ENCODE peak calls at places on chromosomes 13 and 19, in nine cellular contexts. D is lower lobe of right lung; N is activated CD8-positive, alpha-beta T cell treated with anti-CD3 and anti-CD28 coated beads for 36 hours; F is activated CD8-positive, alpha-beta memory T cell treated with anti-CD3 and anti-CD28 coated beads, Interleukin-2, amount 10 ng/mL, durations not matched to agents 7 days and 5 days; H is heart right ventricle; T is left cardiac atrium; Q is B cell; P is left colon; I is heart left ventricle. B is an unnamed sample.

GRCh38 chr19:13121551-13122274 is 3.6 kb downstream of the NACC1 start:
- ATAC-seq in F (no peak), T (no peak), P (no peak), N (no peak), Q (no peak), I (no peak), D (no peak), H (no peak), B (no peak)

GRCh38 chr13:42812311-42812710 is 30.9 kb downstream of the FAM216B start:
- ATAC-seq in I (no peak), P (no peak), D (no peak), Q (no peak), H (no peak), T (peak), N (no peak), F (no peak), B (no peak)

GRCh38 chr13:51721485-51721884 is 82.5 kb downstream of the DHRS12 start:
- ATAC-seq in H (peak), P (no peak), N (no peak), Q (no peak), F (no peak), I (peak), D (peak), T (peak), B (no peak)

GRCh38 chr19:18468930-18469244 is 31.0 kb upstream of the ISYNA1 start:
- ATAC-seq in D (no peak), T (no peak), N (no peak), H (no peak), I (no peak), Q (no peak), F (no peak), P (no peak), B (no peak)

GRCh38 chr19:46413262-46414031 is at the start of gene CCDC8:
- ATAC-seq in D (peak), F (no peak), I (peak), Q (no peak), P (peak), H (peak), N (no peak), T (peak), B (peak)

GRCh38 chr19:13034636-13035035 is 39.4 kb downstream of the NFIX start:
- ATAC-seq in N (no peak), F (no peak), D (peak), P (no peak), I (no peak), H (no peak), Q (no peak), T (no peak), B (peak)

GRCh38 chr13:85413664-85414063 is 385.6 kb downstream of the SLITRK6 start:
- ATAC-seq in P (no peak), F (no peak), H (no peak), I (no peak), N (no peak), T (no peak), Q (no peak), D (no peak), B (no peak)

GRCh38 chr13:59901191-59901590 is 262.5 kb downstream of the DIAPH3 start:
- ATAC-seq in I (no peak), F (no peak), P (no peak), D (no peak), N (no peak), H (no peak), Q (no peak), T (no peak), B (no peak)

GRCh38 chr13:26062853-26063444 is 11.1 kb upstream of the SHISA2 start:
- ATAC-seq in Q (no peak), T (peak), N (peak), D (peak), P (peak), I (peak), F (peak), H (peak), B (peak)

GRCh38 chr19:39014037-39014436 is 18.3 kb downstream of the FBXO27 start:
- ATAC-seq in D (no peak), I (no peak), H (no peak), N (no peak), Q (no peak), P (no peak), T (no peak), F (no peak), B (peak)

GRCh38 chr19:10855879-10856522 is 7.8 kb downstream of the C19orf38 start:
- ATAC-seq in P (peak), I (no peak), H (no peak), F (no peak), Q (no peak), N (peak), D (peak), T (no peak), B (peak)

GRCh38 chr19:1913781-1914577 is 8.8 kb downstream of the ADAT3 start:
- ATAC-seq in D (no peak), Q (no peak), I (no peak), F (no peak), N (no peak), H (no peak), T (no peak), P (no peak), B (peak)

B was measured in esophagus mucosa.